ENCODE peak calls at places on chromosomes 5 and 9, in four cellular contexts. One of them, this sample, is unnamed. For H3K36me3, the result is how much of the 10 kb centered on the place peaks cover.

GRCh38 chr9:4793412-4794005 is 765 bp downstream of the RCL1 start:
- DNase-seq in psoas muscle: no peak
- DNase-seq in pancreas: no peak
- DNase-seq in SJSA1: peak
- DNase-seq in this sample: no peak

GRCh38 chr5:121975294-121975693 is 13.5 kb downstream of the SRFBP1 start:
- DNase-seq in psoas muscle: no peak
- DNase-seq in pancreas: no peak
- DNase-seq in SJSA1: no peak
- DNase-seq in this sample: no peak

GRCh38 chr5:173573126-173573960 is 43.1 kb downstream of the BOD1 start:
- DNase-seq in psoas muscle: peak
- DNase-seq in pancreas: peak
- DNase-seq in SJSA1: peak
- DNase-seq in this sample: peak

GRCh38 chr9:134239130-134239888 is 74.9 kb upstream of the RNU6ATAC start:
- DNase-seq in psoas muscle: no peak
- DNase-seq in pancreas: no peak
- DNase-seq in SJSA1: no peak
- DNase-seq in this sample: no peak

GRCh38 chr5:151772868-151773561 is 1.3 kb downstream of the G3BP1 start:
- DNase-seq in psoas muscle: no peak
- DNase-seq in pancreas: no peak
- DNase-seq in SJSA1: peak
- DNase-seq in this sample: no peak

GRCh38 chr5:142433526-142434321 is 108.9 kb upstream of the SPRY4 start:
- DNase-seq in psoas muscle: no peak
- DNase-seq in pancreas: no peak
- DNase-seq in SJSA1: peak
- DNase-seq in this sample: no peak

GRCh38 chr5:158759276-158759675 is 340.4 kb downstream of the EBF1 start:
- DNase-seq in psoas muscle: no peak
- DNase-seq in pancreas: no peak
- DNase-seq in SJSA1: no peak
- DNase-seq in this sample: no peak

GRCh38 chr9:86353591-86354047 is 591 bp downstream of the TUT7 start:
- DNase-seq in psoas muscle: no peak
- DNase-seq in pancreas: no peak
- DNase-seq in SJSA1: no peak
- DNase-seq in this sample: no peak

GRCh38 chr5:58107704-58108103 is 352.2 kb downstream of the PLK2 start:
- DNase-seq in psoas muscle: no peak
- DNase-seq in pancreas: no peak
- DNase-seq in SJSA1: no peak
- DNase-seq in this sample: no peak

GRCh38 chr9:76379494-76379893 is 14.7 kb downstream of the RFK start:
- DNase-seq in psoas muscle: no peak
- DNase-seq in pancreas: peak
- DNase-seq in SJSA1: peak
- DNase-seq in this sample: no peak

GRCh38 chr5:127066721-127067120 is 6.6 kb downstream of the C5orf63 start:
- DNase-seq in psoas muscle: no peak
- DNase-seq in pancreas: no peak
- DNase-seq in SJSA1: no peak
- DNase-seq in this sample: no peak

GRCh38 chr5:75265731-75266130 is 29.1 kb upstream of the ANKRD31 start:
- DNase-seq in psoas muscle: no peak
- DNase-seq in pancreas: no peak
- DNase-seq in SJSA1: no peak
- DNase-seq in this sample: no peak

GRCh38 chr5:172707285-172708182 is 63.5 kb downstream of the DUSP1 start:
- DNase-seq in psoas muscle: no peak
- DNase-seq in pancreas: no peak
- DNase-seq in SJSA1: peak
- DNase-seq in this sample: no peak

GRCh38 chr5:154110781-154111180 is 72.0 kb downstream of the MFAP3 start:
- DNase-seq in psoas muscle: no peak
- DNase-seq in pancreas: no peak
- DNase-seq in SJSA1: no peak
- DNase-seq in this sample: no peak

GRCh38 chr9:83560169-83560826 is 22.1 kb upstream of the FRMD3 start:
- DNase-seq in psoas muscle: no peak
- DNase-seq in pancreas: no peak
- DNase-seq in SJSA1: no peak
- DNase-seq in this sample: no peak

GRCh38 chr5:17240487-17240886 is 23.1 kb downstream of the BASP1 start:
- DNase-seq in psoas muscle: no peak
- DNase-seq in pancreas: no peak
- DNase-seq in SJSA1: no peak
- DNase-seq in this sample: no peak

GRCh38 chr9:17609312-17610005 is 30.6 kb downstream of the SH3GL2 start:
- DNase-seq in psoas muscle: no peak
- DNase-seq in pancreas: no peak
- DNase-seq in SJSA1: no peak
- DNase-seq in this sample: no peak

GRCh38 chr9:78903581-78903980 is 606.7 kb downstream of the PSAT1 start:
- DNase-seq in psoas muscle: no peak
- DNase-seq in pancreas: no peak
- DNase-seq in SJSA1: no peak
- DNase-seq in this sample: no peak

GRCh38 chr5:146623657-146624056 is 107.7 kb upstream of the GPR151 start:
- DNase-seq in psoas muscle: no peak
- DNase-seq in pancreas: no peak
- DNase-seq in SJSA1: no peak
- DNase-seq in this sample: no peak

GRCh38 chr5:159775890-159776289 is 140.4 kb upstream of the ADRA1B start:
- DNase-seq in psoas muscle: no peak
- DNase-seq in pancreas: no peak
- DNase-seq in SJSA1: no peak
- DNase-seq in this sample: no peak

GRCh38 chr5:176894298-176894697 is 4.8 kb downstream of the HK3 start:
- DNase-seq in psoas muscle: no peak
- DNase-seq in pancreas: no peak
- DNase-seq in SJSA1: no peak
- DNase-seq in this sample: no peak

GRCh38 chr9:14043491-14043890 is 270.4 kb downstream of the NFIB start:
- DNase-seq in psoas muscle: no peak
- DNase-seq in pancreas: no peak
- DNase-seq in SJSA1: no peak
- DNase-seq in this sample: no peak

GRCh38 chr9:35904966-35905781 is 828 bp upstream of the HRCT1 start:
- DNase-seq in psoas muscle: no peak
- DNase-seq in pancreas: no peak
- DNase-seq in SJSA1: no peak
- DNase-seq in this sample: no peak

GRCh38 chr5:174581483-174581882 is 142.9 kb upstream of the MSX2 start:
- DNase-seq in psoas muscle: peak
- DNase-seq in pancreas: no peak
- DNase-seq in SJSA1: no peak
- DNase-seq in this sample: no peak

GRCh38 chr5:115509547-115509946 is 35.0 kb downstream of the FEM1C start:
- DNase-seq in psoas muscle: no peak
- DNase-seq in pancreas: no peak
- DNase-seq in SJSA1: no peak
- DNase-seq in this sample: no peak

GRCh38 chr9:71509054-71509453 is 259.3 kb downstream of the CEMIP2 start:
- DNase-seq in psoas muscle: no peak
- DNase-seq in pancreas: no peak
- DNase-seq in SJSA1: no peak
- DNase-seq in this sample: no peak

GRCh38 chr5:108461628-108462367 is 79.9 kb upstream of the FBXL17 start:
- DNase-seq in psoas muscle: no peak
- DNase-seq in pancreas: no peak
- DNase-seq in SJSA1: no peak
- DNase-seq in this sample: no peak

GRCh38 chr9:98639133-98639532 is 69.6 kb downstream of the GABBR2 start:
- DNase-seq in psoas muscle: no peak
- DNase-seq in pancreas: no peak
- DNase-seq in SJSA1: no peak
- DNase-seq in this sample: no peak

GRCh38 chr9:78866228-78867132 is 569.6 kb downstream of the PSAT1 start:
- DNase-seq in psoas muscle: no peak
- DNase-seq in pancreas: no peak
- DNase-seq in SJSA1: peak
- DNase-seq in this sample: no peak

GRCh38 chr5:91419571-91420537 is 36.7 kb upstream of the ARRDC3 start:
- DNase-seq in psoas muscle: peak
- DNase-seq in pancreas: peak
- DNase-seq in SJSA1: peak
- DNase-seq in this sample: peak

GRCh38 chr5:45089870-45090269 is 281.1 kb downstream of the MRPS30 start:
- DNase-seq in psoas muscle: no peak
- DNase-seq in pancreas: no peak
- DNase-seq in SJSA1: no peak
- DNase-seq in this sample: no peak

GRCh38 chr5:157778121-157778805 is 34.8 kb downstream of the LSM11 start:
- DNase-seq in psoas muscle: no peak
- DNase-seq in pancreas: no peak
- DNase-seq in SJSA1: no peak
- DNase-seq in this sample: no peak

GRCh38 chr5:64330728-64331231 is 165.1 kb downstream of the RNF180 start:
- DNase-seq in psoas muscle: peak
- DNase-seq in pancreas: no peak
- DNase-seq in SJSA1: no peak
- DNase-seq in this sample: no peak

GRCh38 chr9:113222482-113222841 is 1.1 kb downstream of the SLC31A1 start:
- DNase-seq in psoas muscle: no peak
- DNase-seq in pancreas: peak
- DNase-seq in SJSA1: no peak
- DNase-seq in this sample: no peak

GRCh38 chr5:150428978-150429377 is 16.3 kb upstream of the CD74 start:
- DNase-seq in psoas muscle: no peak
- DNase-seq in pancreas: no peak
- DNase-seq in SJSA1: no peak
- DNase-seq in this sample: no peak
- H3K27ac ChIP-seq in psoas muscle: no peak
- H3K27ac ChIP-seq in pancreas: no peak
- H3K27ac ChIP-seq in SJSA1: no peak
- H3K27ac ChIP-seq in this sample: peak

DNA sequence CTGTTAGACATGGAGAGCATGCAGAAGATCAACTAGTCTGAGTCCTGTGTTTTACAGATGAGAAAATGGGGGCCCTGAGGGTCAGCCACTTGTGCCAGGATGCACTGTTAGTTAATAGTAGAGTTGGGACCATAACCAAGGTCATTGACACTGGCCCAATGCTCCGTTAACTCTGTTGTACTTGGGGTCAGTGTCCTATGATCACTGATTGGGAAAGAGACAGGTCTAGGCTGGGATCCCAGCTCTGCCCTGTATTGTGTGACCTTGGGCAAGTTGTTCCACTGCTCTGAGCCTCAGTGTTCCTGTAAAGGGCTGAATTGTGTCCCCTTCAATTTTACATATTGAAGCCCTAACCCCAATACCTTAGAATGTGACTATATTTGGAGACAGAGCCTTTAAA is 70.0 kb downstream of the GDNF start:
- DNase-seq in psoas muscle: no peak
- DNase-seq in pancreas: no peak
- DNase-seq in SJSA1: no peak
- DNase-seq in this sample: no peak
- H3K4me3 ChIP-seq in psoas muscle: no peak
- H3K4me3 ChIP-seq in pancreas: no peak
- H3K4me3 ChIP-seq in SJSA1: no peak
- H3K4me3 ChIP-seq in this sample: no peak

GRCh38 chr5:112957409-112957808 is 19.2 kb upstream of the DCP2 start:
- DNase-seq in psoas muscle: no peak
- DNase-seq in pancreas: no peak
- DNase-seq in SJSA1: no peak
- DNase-seq in this sample: no peak

GRCh38 chr5:112958774-112959088 is 17.9 kb upstream of the DCP2 start:
- DNase-seq in psoas muscle: no peak
- DNase-seq in pancreas: no peak
- DNase-seq in SJSA1: no peak
- DNase-seq in this sample: no peak

GRCh38 chr5:112960316-112960715 is 16.3 kb upstream of the DCP2 start:
- DNase-seq in psoas muscle: no peak
- DNase-seq in pancreas: no peak
- DNase-seq in SJSA1: no peak
- DNase-seq in this sample: no peak

GRCh38 chr5:112957970-112958773 is 18.4 kb upstream of the DCP2 start:
- DNase-seq in psoas muscle: peak
- DNase-seq in pancreas: peak
- DNase-seq in SJSA1: peak
- DNase-seq in this sample: no peak

DNA sequence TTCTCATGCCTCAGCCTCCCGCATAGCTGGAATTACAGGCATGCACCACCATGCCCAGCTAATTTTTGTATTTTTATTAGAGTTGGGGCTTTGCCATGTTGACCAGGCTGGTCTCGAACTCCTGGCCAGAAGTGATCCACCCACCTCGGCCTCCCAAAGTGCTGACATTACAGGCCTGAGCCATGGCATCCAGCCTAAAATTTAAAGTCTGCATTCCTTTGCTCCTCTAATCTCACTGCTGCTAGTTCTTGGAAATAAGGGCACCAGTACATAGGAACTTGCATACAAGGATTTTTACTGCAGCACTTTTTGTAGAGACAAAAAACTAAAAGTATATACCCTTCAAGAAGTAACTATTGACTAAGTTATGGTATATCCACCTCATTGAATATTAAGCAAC is 20.0 kb upstream of the DCP2 start:
- DNase-seq in psoas muscle: no peak
- DNase-seq in pancreas: no peak
- DNase-seq in SJSA1: no peak
- DNase-seq in this sample: no peak
- H3K36me3 ChIP-seq in psoas muscle: under half
- H3K36me3 ChIP-seq in pancreas: under half
- H3K36me3 ChIP-seq in SJSA1: under half
- H3K36me3 ChIP-seq in this sample: under half

GRCh38 chr5:93407470-93407869 is 173.5 kb downstream of the NR2F1-AS1 start:
- DNase-seq in psoas muscle: no peak
- DNase-seq in pancreas: no peak
- DNase-seq in SJSA1: peak
- DNase-seq in this sample: no peak
- H3K27ac ChIP-seq in psoas muscle: no peak
- H3K27ac ChIP-seq in pancreas: no peak
- H3K27ac ChIP-seq in SJSA1: no peak
- H3K27ac ChIP-seq in this sample: no peak

GRCh38 chr9:27851858-27852257 is 278.6 kb upstream of the C9orf72 start:
- DNase-seq in psoas muscle: no peak
- DNase-seq in pancreas: no peak
- DNase-seq in SJSA1: no peak
- DNase-seq in this sample: no peak
- H3K4me3 ChIP-seq in psoas muscle: no peak
- H3K4me3 ChIP-seq in pancreas: no peak
- H3K4me3 ChIP-seq in SJSA1: no peak
- H3K4me3 ChIP-seq in this sample: no peak